ENCODE peak calls at places on chromosomes 1 and 21, in eight cellular contexts. W is GM13976, B is transverse colon, I is AG10803, M is AG09309, C is left lung, L is upper lobe of left lung, S is thoracic aorta. U is an unnamed sample.

GRCh38 chr1:8660455-8660854 is 157.0 kb downstream of the RERE start:
- DNase-seq in I (peak; percentile 94), C (no peak), W (no peak), M (peak; percentile 91), B (no peak), S (peak; percentile 14), L (no peak), U (no peak)

GRCh38 chr1:204874274-204874673 is 3.6 kb downstream of the NFASC start:
- DNase-seq in I (no peak), W (no peak), C (no peak), L (no peak), B (no peak), M (no peak), S (no peak), U (no peak)

GRCh38 chr1:77424236-77424635 is 142.4 kb downstream of the AK5 start:
- DNase-seq in L (no peak), W (no peak), M (no peak), S (no peak), I (peak; percentile 68), B (no peak), C (no peak), U (no peak)

GRCh38 chr1:24551910-24552571 is 3.8 kb upstream of the NCMAP start:
- DNase-seq in M (no peak), S (no peak), C (no peak), L (no peak), I (peak; percentile 23), W (no peak), B (no peak), U (peak; percentile 15)

GRCh38 chr1:190837888-190838287 is 360.2 kb upstream of the BRINP3 start:
- DNase-seq in S (no peak), B (no peak), C (no peak), L (no peak), M (no peak), I (no peak), W (no peak), U (no peak)

GRCh38 chr1:190205713-190206112 is 272.0 kb downstream of the BRINP3 start:
- DNase-seq in C (no peak), M (no peak), I (no peak), L (no peak), W (no peak), B (no peak), S (no peak), U (no peak)

GRCh38 chr1:18009061-18009728 is 98.4 kb upstream of the IGSF21 start:
- DNase-seq in W (no peak), I (no peak), B (no peak), M (no peak), L (peak; percentile 39), S (no peak), C (no peak), U (no peak)

GRCh38 chr1:98992844-98993243 is 11.8 kb downstream of the PLPPR5 start:
- DNase-seq in B (no peak), L (no peak), S (no peak), C (no peak), M (no peak), I (no peak), W (no peak), U (no peak)

GRCh38 chr1:98903726-98904125 is 100.9 kb downstream of the PLPPR5 start:
- DNase-seq in I (no peak), W (no peak), B (no peak), C (no peak), L (no peak), S (no peak), M (no peak), U (no peak)

GRCh38 chr1:109193653-109194590 is 19.8 kb upstream of the SARS1 start:
- DNase-seq in M (no peak), S (no peak), C (no peak), W (peak; percentile 79), B (peak; percentile 67), I (no peak), L (no peak), U (peak; percentile 45)

GRCh38 chr21:18614327-18614726 is 210.7 kb upstream of the TMPRSS15 start:
- DNase-seq in L (no peak), M (no peak), S (no peak), B (no peak), C (no peak), I (no peak), W (no peak), U (no peak)

GRCh38 chr1:31244326-31244725 is 4.6 kb upstream of the NKAIN1 start:
- DNase-seq in M (no peak), I (peak; percentile 17), W (no peak), B (no peak), C (no peak), S (no peak), L (no peak), U (no peak)

GRCh38 chr1:39491146-39491921 is at the start of gene BMP8A:
- DNase-seq in L (peak; percentile 95), M (no peak), W (peak; percentile 93), S (no peak), B (peak; percentile 83), I (no peak), C (peak; percentile 91), U (peak; percentile 84)

GRCh38 chr1:182720465-182720864 is 36.1 kb upstream of the RGS8 start:
- DNase-seq in B (no peak), M (no peak), C (no peak), S (no peak), W (no peak), L (no peak), I (peak; percentile 16), U (no peak)

GRCh38 chr21:31972622-31973021 is 99.8 kb downstream of the HUNK start:
- DNase-seq in B (no peak), C (no peak), L (no peak), W (no peak), S (no peak), I (no peak), M (no peak), U (no peak)

GRCh38 chr1:154759196-154759595 is 110.9 kb downstream of the KCNN3 start:
- DNase-seq in C (no peak), B (no peak), S (no peak), L (no peak), W (no peak), I (no peak), M (no peak), U (no peak)

GRCh38 chr1:154758346-154758745 is 111.7 kb downstream of the KCNN3 start:
- DNase-seq in I (no peak), C (no peak), L (no peak), M (no peak), W (no peak), S (no peak), B (no peak), U (no peak)

GRCh38 chr1:154757149-154757548 is 112.9 kb downstream of the KCNN3 start:
- DNase-seq in S (no peak), B (no peak), M (no peak), L (no peak), I (no peak), W (no peak), C (no peak), U (no peak)

GRCh38 chr1:154759793-154760192 is 110.3 kb downstream of the KCNN3 start:
- DNase-seq in I (no peak), B (no peak), L (no peak), C (no peak), M (no peak), S (no peak), W (no peak), U (no peak)

DNA sequence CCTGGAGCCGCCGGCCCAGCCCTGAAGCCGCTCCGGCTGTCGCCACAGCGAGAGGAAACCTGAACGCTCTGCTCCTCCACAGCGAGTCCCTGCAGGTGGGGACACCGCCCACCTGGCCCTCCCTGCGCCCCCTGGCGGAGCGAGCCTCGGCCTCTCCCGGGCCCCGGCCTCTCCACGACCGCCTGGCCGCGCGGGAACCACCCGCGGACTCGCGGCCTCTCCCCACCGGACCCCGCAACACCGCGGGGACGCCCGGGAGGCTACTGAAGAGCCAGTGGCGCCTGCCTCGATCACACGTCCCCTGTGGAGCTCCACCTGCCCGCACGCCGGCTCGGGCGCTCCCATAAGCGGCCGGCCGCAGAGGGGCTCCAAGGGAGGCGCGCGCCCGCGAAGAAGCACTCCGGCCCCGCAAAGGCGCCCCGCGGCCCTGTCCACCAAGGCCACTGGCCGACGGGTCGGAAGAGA is 109.6 kb downstream of the KCNN3 start:
- DNase-seq in L (peak; percentile 96), M (no peak), W (peak; percentile 91), C (peak; percentile 95), S (no peak), I (no peak), B (peak; percentile 79), U (peak; percentile 91)
- TF ChIP-seq CTCF in L (peak; percentile 88), M (peak; percentile 42), W (peak; percentile 93), C (peak; percentile 76), S (peak; percentile 70), I (peak; percentile 42), B (peak; percentile 78), U (peak; percentile 73)

DNA sequence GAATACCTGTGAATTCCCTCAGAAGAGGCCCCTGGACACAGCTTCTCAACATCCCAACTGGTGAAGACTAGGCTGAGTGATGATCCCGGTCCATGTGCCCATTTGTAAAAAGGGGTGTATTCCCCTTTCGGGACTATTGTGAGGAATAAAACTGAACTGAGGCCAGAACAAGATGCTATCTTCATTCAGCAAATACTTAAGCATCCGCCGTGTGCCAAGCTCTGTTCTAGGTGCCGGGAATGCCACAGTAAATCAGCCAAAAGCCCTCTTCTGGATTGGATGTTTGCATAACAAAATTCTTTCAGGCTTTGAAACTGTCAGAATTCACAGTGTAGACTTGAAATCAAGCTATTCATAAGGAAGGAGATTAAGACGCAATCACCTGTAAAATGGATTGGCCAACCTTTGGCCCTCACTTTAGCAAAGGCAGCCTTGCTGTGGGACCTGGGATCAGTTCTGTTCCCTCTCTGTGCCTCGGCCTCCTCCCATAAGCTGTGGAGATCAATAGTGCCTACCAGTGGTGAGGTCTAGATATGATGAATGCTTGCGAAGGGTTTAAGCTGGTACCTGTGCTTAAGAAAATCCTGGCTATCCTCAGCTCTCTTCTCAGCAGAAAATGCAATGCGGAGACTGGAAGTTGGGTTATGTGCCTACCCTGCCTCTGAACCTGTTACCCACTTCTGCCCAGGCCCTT is 1.8 kb downstream of the ALPL start:
- DNase-seq in I (peak; percentile 7), M (no peak), W (no peak), C (no peak), L (no peak), B (no peak), S (no peak), U (no peak)
- TF ChIP-seq CTCF in I (no peak), M (no peak), W (no peak), C (no peak), L (no peak), B (no peak), S (no peak), U (no peak)

DNA sequence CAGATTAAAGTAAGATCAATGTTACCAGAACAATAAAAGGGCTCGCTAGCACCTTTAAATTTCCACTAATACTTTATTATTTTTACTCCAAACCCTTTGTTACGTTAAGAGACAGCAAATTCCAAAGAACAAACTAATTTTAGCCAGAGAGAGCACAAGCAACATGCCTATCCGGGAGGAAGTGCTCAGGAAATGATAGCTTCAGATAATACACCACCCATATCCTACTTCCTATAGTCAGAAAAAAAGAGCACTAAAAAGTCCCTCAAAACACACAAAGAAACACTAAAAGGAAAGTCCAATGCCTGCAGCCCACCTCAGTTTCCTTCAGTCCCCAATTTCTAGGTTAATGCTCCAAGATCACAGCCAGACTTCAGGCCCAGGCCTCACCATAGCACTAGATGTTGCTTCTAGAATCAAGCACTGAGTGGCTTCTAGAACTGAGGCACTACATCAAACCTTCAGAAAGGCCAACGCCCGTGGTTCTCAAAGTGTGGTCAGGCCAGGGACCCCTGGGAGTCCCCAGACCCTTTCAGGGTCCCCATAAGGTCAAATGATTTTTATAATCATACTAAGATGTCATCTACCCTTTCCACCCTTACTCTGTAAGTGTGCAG is 142.6 kb downstream of the PSMG1 start:
- DNase-seq in L (no peak), S (no peak), B (no peak), I (no peak), W (no peak), C (no peak), M (no peak), U (no peak)
- TF ChIP-seq CTCF in L (no peak), S (no peak), B (no peak), I (no peak), W (no peak), C (no peak), M (no peak), U (no peak)

GRCh38 chr21:23394458-23394857 is 2212.8 kb downstream of the MRPL39 start:
- DNase-seq in C (no peak), S (no peak), I (no peak), M (no peak), W (no peak), L (no peak), B (no peak), U (no peak)
- TF ChIP-seq CTCF in C (no peak), S (no peak), I (no peak), M (no peak), W (no peak), L (no peak), B (no peak), U (no peak)